ENCODE peak calls at places on chromosome 2, in eight cellular contexts. S, H, D, A, V, G, K and N are unnamed samples.

GRCh38 chr2:7053650-7054262 is 136.5 kb downstream of the RNF144A start:
- DNase-seq in S (no peak), H (no peak), D (no peak), A (no peak), V (no peak), G (peak; percentile 55), K (peak; percentile 70), N (no peak)

GRCh38 chr2:205636549-205636948 is 45.8 kb upstream of the NRP2 start:
- DNase-seq in S (no peak), H (no peak), D (no peak), A (no peak), V (no peak), G (no peak), K (no peak), N (no peak)

GRCh38 chr2:72780483-72780882 is 45.4 kb downstream of the EXOC6B start:
- DNase-seq in S (no peak), H (no peak), D (peak; percentile 45), A (no peak), V (no peak), G (no peak), K (no peak), N (no peak)

GRCh38 chr2:180625006-180625844 is 355.2 kb upstream of the UBE2E3 start:
- DNase-seq in S (no peak), H (no peak), D (no peak), A (peak; percentile 12), V (no peak), G (no peak), K (no peak), N (no peak)

GRCh38 chr2:69358914-69359313 is 28.1 kb downstream of the GFPT1 start:
- DNase-seq in S (no peak), H (no peak), D (no peak), A (no peak), V (no peak), G (no peak), K (no peak), N (no peak)

GRCh38 chr2:10477443-10478297 is 29.5 kb upstream of the ODC1 start:
- DNase-seq in S (no peak), H (no peak), D (no peak), A (no peak), V (no peak), G (peak; percentile 30), K (no peak), N (no peak)

GRCh38 chr2:201267278-201268030 is 7.1 kb downstream of the CASP8 start:
- DNase-seq in S (no peak), H (no peak), D (no peak), A (no peak), V (no peak), G (no peak), K (no peak), N (no peak)

GRCh38 chr2:68391099-68391498 is 26.0 kb downstream of the PLEK start:
- DNase-seq in S (no peak), H (no peak), D (no peak), A (peak; percentile 94), V (no peak), G (no peak), K (no peak), N (no peak)

GRCh38 chr2:112730791-112731190 is 10.0 kb downstream of the NT5DC4 start:
- DNase-seq in S (no peak), H (no peak), D (no peak), A (no peak), V (no peak), G (no peak), K (no peak), N (no peak)

GRCh38 chr2:222506230-222506934 is 82.0 kb downstream of the SGPP2 start:
- DNase-seq in S (no peak), H (no peak), D (no peak), A (no peak), V (no peak), G (no peak), K (no peak), N (no peak)

GRCh38 chr2:104856086-104856972 is 2.4 kb downstream of the POU3F3 start:
- DNase-seq in S (no peak), H (no peak), D (no peak), A (no peak), V (no peak), G (peak; percentile 48), K (no peak), N (no peak)

GRCh38 chr2:238107525-238108422 is 7.6 kb downstream of the ESPNL start:
- DNase-seq in S (no peak), H (peak; percentile 58), D (no peak), A (peak; percentile 65), V (no peak), G (no peak), K (no peak), N (peak; percentile 34)

GRCh38 chr2:137096693-137097092 is 331.3 kb downstream of the THSD7B start:
- DNase-seq in S (no peak), H (no peak), D (no peak), A (no peak), V (no peak), G (peak; percentile 19), K (no peak), N (no peak)

GRCh38 chr2:5365871-5366461 is 326.2 kb upstream of the SOX11 start:
- DNase-seq in S (no peak), H (no peak), D (peak; percentile 45), A (peak; percentile 36), V (peak; percentile 33), G (peak; percentile 88), K (no peak), N (no peak)

GRCh38 chr2:3581367-3582262 is 6.6 kb downstream of the RPS7 start:
- DNase-seq in S (no peak), H (no peak), D (no peak), A (no peak), V (no peak), G (no peak), K (no peak), N (no peak)

GRCh38 chr2:71004356-71004755 is 9.7 kb upstream of the TEX261 start:
- DNase-seq in S (no peak), H (peak; percentile 28), D (no peak), A (no peak), V (no peak), G (no peak), K (no peak), N (no peak)

GRCh38 chr2:241546771-241547498 is 11.6 kb upstream of the BOK start:
- DNase-seq in S (peak; percentile 52), H (no peak), D (no peak), A (peak; percentile 36), V (no peak), G (peak; percentile 78), K (no peak), N (no peak)

GRCh38 chr2:226556050-226556449 is 243.6 kb downstream of the IRS1 start:
- DNase-seq in S (no peak), H (no peak), D (no peak), A (no peak), V (no peak), G (no peak), K (no peak), N (no peak)